ENCODE peak calls at places on chromosomes 4 and X, in five cellular contexts. A is MM.1S, Q is heart right ventricle, S is tibial artery, I is GM23338. Y is an unnamed sample.

GRCh38 chrX:103791233-103791632 is 14.6 kb downstream of the PLP1 start:
- DNase-seq in S (no peak), Q (no peak), A (no peak), I (no peak), Y (no peak)

GRCh38 chrX:152900937-152901445 is 3.1 kb downstream of the ZNF185 start:
- DNase-seq in A (no peak), S (no peak), Q (no peak), I (no peak), Y (no peak)

GRCh38 chr4:117784266-117784665 is 250.0 kb upstream of the NDST3 start:
- DNase-seq in A (no peak), S (no peak), I (no peak), Q (no peak), Y (no peak)

GRCh38 chr4:40923326-40924095 is 173.8 kb downstream of the NSUN7 start:
- DNase-seq in S (peak; percentile 76), A (no peak), I (no peak), Q (no peak), Y (no peak)

GRCh38 chrX:40922307-40922706 is 162.9 kb upstream of the USP9X start:
- DNase-seq in I (peak; percentile 88), S (no peak), A (peak; percentile 55), Q (no peak), Y (peak; percentile 61)

GRCh38 chr4:116389139-116389538 is 696.2 kb downstream of the TRAM1L1 start:
- DNase-seq in Q (no peak), A (no peak), I (no peak), S (no peak), Y (no peak)

GRCh38 chr4:28772066-28772465 is 1911.4 kb downstream of the STIM2 start:
- DNase-seq in I (no peak), Q (no peak), S (no peak), A (no peak), Y (no peak)

GRCh38 chr4:151199496-151200190 is 77.3 kb upstream of the PRSS48 start:
- DNase-seq in A (no peak), S (no peak), Q (peak; percentile 34), I (no peak), Y (no peak)

GRCh38 chr4:23614284-23614892 is 275.5 kb downstream of the PPARGC1A start:
- DNase-seq in Q (no peak), S (no peak), A (peak; percentile 75), I (peak; percentile 76), Y (peak; percentile 26)

GRCh38 chr4:70927502-70928139 is 25.5 kb downstream of the MOB1B start:
- DNase-seq in I (peak; percentile 17), Q (no peak), S (no peak), A (no peak), Y (no peak)

GRCh38 chr4:81466841-81467671 is 4.7 kb downstream of the RASGEF1B start:
- DNase-seq in I (peak; percentile 94), S (no peak), A (peak; percentile 85), Q (peak; percentile 77), Y (peak; percentile 39)

GRCh38 chrX:133580630-133581029 is 165.3 kb upstream of the GPC4 start:
- DNase-seq in I (no peak), Q (no peak), A (no peak), S (no peak), Y (no peak)

GRCh38 chr4:71026086-71026485 is 32.6 kb downstream of the DCK start:
- DNase-seq in I (no peak), A (no peak), Q (peak; percentile 25), S (no peak), Y (no peak)

GRCh38 chr4:27692098-27692679 is 831.5 kb downstream of the STIM2 start:
- DNase-seq in A (peak; percentile 52), I (peak; percentile 75), S (no peak), Q (no peak), Y (peak; percentile 5)

GRCh38 chr4:124748965-124749364 is 36.4 kb upstream of the ANKRD50 start:
- DNase-seq in I (no peak), Q (no peak), S (no peak), A (no peak), Y (no peak)

GRCh38 chr4:95362906-95363578 is 185.7 kb downstream of the UNC5C start:
- DNase-seq in I (peak; percentile 79), A (peak; percentile 7), S (no peak), Q (no peak), Y (peak; percentile 6)

GRCh38 chrX:22589845-22590244 is 317.1 kb downstream of the CBLL2 start:
- DNase-seq in Q (no peak), S (no peak), I (no peak), A (no peak), Y (no peak)

GRCh38 chrX:53190363-53190960 is 34.5 kb downstream of the KDM5C start:
- DNase-seq in A (no peak), S (no peak), Q (no peak), I (peak; percentile 67), Y (peak; percentile 85)

GRCh38 chrX:313546-313945 is 5.0 kb downstream of the GTPBP6 start:
- DNase-seq in A (no peak), I (no peak), S (no peak), Q (no peak), Y (no peak)

GRCh38 chr4:33780952-33781655 is 2463.2 kb downstream of the ARAP2 start:
- DNase-seq in I (no peak), Q (no peak), A (no peak), S (no peak), Y (no peak)

GRCh38 chrX:8738588-8739189 is 6.8 kb upstream of the ANOS1 start:
- DNase-seq in S (no peak), A (peak; percentile 53), Q (no peak), I (peak; percentile 72), Y (peak; percentile 30)

GRCh38 chrX:153059191-153060094 is 3.2 kb downstream of the PNMA3 start:
- DNase-seq in I (no peak), Q (no peak), A (no peak), S (no peak), Y (peak; percentile 13)

GRCh38 chrX:115521717-115522116 is 39.3 kb upstream of the PLS3 start:
- DNase-seq in S (no peak), A (no peak), I (no peak), Q (no peak), Y (no peak)

GRCh38 chr4:75244325-75244724 is 269.9 kb downstream of the RCHY1 start:
- DNase-seq in Q (no peak), I (no peak), S (no peak), A (no peak), Y (no peak)

GRCh38 chrX:128807367-128807766 is 715.9 kb downstream of the SMARCA1 start:
- DNase-seq in S (no peak), A (no peak), I (peak; percentile 2), Q (no peak), Y (no peak)

GRCh38 chrX:20968996-20969395 is 405.2 kb upstream of the CNKSR2 start:
- DNase-seq in S (no peak), I (no peak), A (no peak), Q (no peak), Y (no peak)

GRCh38 chr4:128354205-128354821 is 66.7 kb upstream of the PGRMC2 start:
- DNase-seq in Q (peak; percentile 33), S (no peak), A (no peak), I (peak; percentile 38), Y (no peak)

GRCh38 chr4:2579910-2580309 is 43.5 kb downstream of the FAM193A start:
- DNase-seq in S (no peak), Q (no peak), I (no peak), A (no peak), Y (no peak)

DNA sequence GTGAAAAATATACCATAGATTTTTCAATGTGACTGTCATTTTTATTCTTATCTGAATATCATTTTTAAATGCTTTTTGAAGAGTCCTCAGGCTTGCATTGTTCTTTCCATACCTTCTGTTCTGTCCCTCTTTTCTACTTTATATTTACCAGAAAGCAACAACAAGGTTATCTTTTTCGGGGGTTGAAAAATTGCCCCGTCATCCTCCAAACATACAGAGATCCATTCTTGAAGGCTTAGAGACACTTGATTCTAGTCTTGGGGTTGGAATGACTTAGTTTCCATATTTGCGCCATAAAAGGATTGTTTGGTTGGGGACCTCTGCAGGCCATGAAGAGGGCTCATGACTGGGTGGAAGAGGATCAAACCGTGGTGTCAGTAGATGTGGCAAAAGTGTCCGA is 63.5 kb downstream of the FAM114A1 start:
- DNase-seq in Q (no peak), S (no peak), I (no peak), A (no peak), Y (no peak)
- H3K36me3 ChIP-seq in Q (no peaks in the 10 kb centered on the region), S (peaks cover 97% of the 10 kb centered on the region), I (no peaks in the 10 kb centered on the region), A (no peaks in the 10 kb centered on the region), Y (no peaks in the 10 kb centered on the region)

GRCh38 chrX:109943092-109943739 is 59.7 kb upstream of the TMEM164 start:
- DNase-seq in Q (no peak), A (no peak), S (no peak), I (no peak), Y (no peak)
- H3K36me3 ChIP-seq in Q (no peaks in the 10 kb centered on the region), A (no peaks in the 10 kb centered on the region), S (no peaks in the 10 kb centered on the region), I (no peaks in the 10 kb centered on the region), Y (no peaks in the 10 kb centered on the region)

DNA sequence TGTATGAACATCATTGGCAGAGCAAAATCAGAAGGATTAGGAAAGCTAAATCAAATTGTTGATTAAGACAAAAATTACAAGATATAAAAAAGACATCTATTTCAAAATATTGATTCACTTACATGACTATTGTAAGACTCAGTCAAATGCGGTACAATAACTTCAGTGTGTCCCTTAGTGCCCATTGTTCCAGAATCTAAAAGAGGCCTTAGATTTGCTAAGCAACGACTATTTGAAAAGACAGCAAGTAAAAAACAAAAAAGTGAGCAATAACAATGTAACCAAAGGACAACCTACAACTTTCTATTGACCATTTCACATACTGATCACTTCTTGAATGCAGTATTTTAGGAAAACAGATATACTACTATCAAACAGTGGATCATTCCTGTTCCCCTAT is 65.6 kb downstream of the UBA6 start:
- DNase-seq in Q (no peak), I (no peak), A (no peak), S (no peak), Y (no peak)
- H3K36me3 ChIP-seq in Q (no peaks in the 10 kb centered on the region), I (peaks cover 27% of the 10 kb centered on the region), A (peaks cover 7% of the 10 kb centered on the region), S (peaks cover 71% of the 10 kb centered on the region), Y (peaks cover 9% of the 10 kb centered on the region)

GRCh38 chrX:24208494-24209240 is 59.1 kb downstream of the ZFX start:
- DNase-seq in Q (no peak), I (no peak), A (no peak), S (no peak), Y (no peak)
- H3K36me3 ChIP-seq in Q (no peaks in the 10 kb centered on the region), I (no peaks in the 10 kb centered on the region), A (peaks cover 3% of the 10 kb centered on the region), S (peaks cover 64% of the 10 kb centered on the region), Y (peaks cover 15% of the 10 kb centered on the region)

GRCh38 chr4:112416464-112416863 is 99.5 kb downstream of the NEUROG2 start:
- DNase-seq in I (no peak), S (no peak), Q (no peak), A (no peak), Y (no peak)

GRCh38 chr4:112410364-112410763 is 105.6 kb downstream of the NEUROG2 start:
- DNase-seq in I (no peak), S (no peak), A (no peak), Q (no peak), Y (no peak)

GRCh38 chr4:112410804-112411203 is 105.2 kb downstream of the NEUROG2 start:
- DNase-seq in I (no peak), S (no peak), Q (no peak), A (no peak), Y (no peak)

GRCh38 chr4:112411781-112412281 is 104.1 kb downstream of the NEUROG2 start:
- DNase-seq in I (peak; percentile 51), Q (no peak), A (no peak), S (no peak), Y (peak; percentile 57)
- H3K36me3 ChIP-seq in I (no peaks in the 10 kb centered on the region), Q (no peaks in the 10 kb centered on the region), A (no peaks in the 10 kb centered on the region), S (peaks cover 31% of the 10 kb centered on the region), Y (no peaks in the 10 kb centered on the region)

DNA sequence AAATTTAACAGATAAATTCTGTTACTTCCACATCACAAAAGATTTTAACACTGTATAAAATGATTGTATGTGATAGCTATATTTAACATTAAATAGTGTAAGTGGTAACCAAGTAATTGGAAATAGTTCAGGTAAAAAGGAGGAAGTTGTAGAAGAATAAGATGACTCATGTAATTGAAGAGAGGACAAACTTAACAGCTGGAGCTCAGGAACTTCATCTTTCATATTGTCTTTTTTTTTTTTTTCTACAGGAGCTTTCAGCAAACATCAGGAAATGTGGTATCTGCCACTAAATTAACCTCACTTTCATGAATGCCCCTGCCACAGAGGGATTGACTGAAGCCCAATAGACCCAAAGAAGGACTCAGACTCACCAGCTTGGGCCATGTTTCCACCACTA is 188.4 kb upstream of the VEGFC start:
- DNase-seq in S (no peak), A (no peak), Q (no peak), I (no peak), Y (no peak)
- H3K36me3 ChIP-seq in S (no peaks in the 10 kb centered on the region), A (no peaks in the 10 kb centered on the region), Q (no peaks in the 10 kb centered on the region), I (no peaks in the 10 kb centered on the region), Y (no peaks in the 10 kb centered on the region)

Y was measured in H7.